ENCODE peak calls at places on chromosomes 1 and 21, in four cellular contexts. One of them, this sample, is unnamed.
A peak's percentile ranks its signal among the peaks of the same experiment; 100 is the strongest.

GRCh38 chr1:193479187-193479586 is 292.8 kb upstream of the B3GALT2 start:
- DNase-seq in GM12878: peak; percentile 81
- DNase-seq in K562: no peak
- DNase-seq in HepG2: no peak
- DNase-seq in this sample: no peak

GRCh38 chr1:209620484-209620879 is 31.7 kb downstream of the LAMB3 start:
- DNase-seq in GM12878: no peak
- DNase-seq in K562: no peak
- DNase-seq in HepG2: no peak
- DNase-seq in this sample: no peak

GRCh38 chr1:2629627-2630497 is 3.0 kb downstream of the MMEL1 start:
- DNase-seq in HepG2: no peak
- DNase-seq in K562: no peak
- DNase-seq in GM12878: no peak
- DNase-seq in this sample: no peak

GRCh38 chr1:230301322-230301721 is 124.8 kb downstream of the PGBD5 start:
- DNase-seq in HepG2: no peak
- DNase-seq in K562: no peak
- DNase-seq in GM12878: no peak
- DNase-seq in this sample: no peak

GRCh38 chr1:1120866-1121563 is 5.1 kb upstream of the C1orf159 start:
- DNase-seq in K562: no peak
- DNase-seq in GM12878: no peak
- DNase-seq in HepG2: no peak
- DNase-seq in this sample: no peak

GRCh38 chr1:80755944-80756343 is 1044.8 kb upstream of the ADGRL2 start:
- DNase-seq in GM12878: no peak
- DNase-seq in K562: no peak
- DNase-seq in HepG2: no peak
- DNase-seq in this sample: no peak

GRCh38 chr1:18440385-18441226 is 40.1 kb upstream of the KLHDC7A start:
- DNase-seq in K562: no peak
- DNase-seq in HepG2: no peak
- DNase-seq in GM12878: no peak
- DNase-seq in this sample: no peak

GRCh38 chr21:36818051-36818450 is 119.1 kb downstream of the SIM2 start:
- DNase-seq in GM12878: no peak
- DNase-seq in HepG2: no peak
- DNase-seq in K562: no peak
- DNase-seq in this sample: no peak

GRCh38 chr1:91559838-91560514 is 59.3 kb downstream of the CDC7 start:
- DNase-seq in K562: no peak
- DNase-seq in HepG2: no peak
- DNase-seq in GM12878: no peak
- DNase-seq in this sample: no peak

GRCh38 chr1:6634278-6635052 is 9.8 kb downstream of the THAP3 start:
- DNase-seq in HepG2: peak; percentile 40
- DNase-seq in K562: peak; percentile 56
- DNase-seq in GM12878: no peak
- DNase-seq in this sample: peak; percentile 54

GRCh38 chr1:153081736-153082135 is 10.3 kb upstream of the SPRR2B start:
- DNase-seq in GM12878: no peak
- DNase-seq in K562: no peak
- DNase-seq in HepG2: no peak
- DNase-seq in this sample: no peak

DNA sequence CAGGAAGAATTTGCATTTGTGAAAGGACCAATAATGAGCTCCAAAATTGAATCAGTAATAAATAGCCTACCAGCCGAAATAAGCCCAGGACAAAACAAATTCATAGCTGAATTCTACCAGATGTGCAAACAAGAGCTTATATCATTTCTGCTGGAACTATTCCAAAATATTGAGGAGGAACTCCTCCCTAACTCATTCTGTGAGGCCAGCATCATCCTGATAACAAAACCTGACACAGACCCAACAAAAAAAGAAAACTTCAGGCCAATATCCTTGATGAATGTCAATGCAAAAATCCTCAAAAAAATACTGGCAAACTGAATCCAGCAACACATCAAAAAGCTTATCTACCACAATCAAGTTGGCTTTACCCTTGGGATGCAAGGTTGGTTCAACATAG is 6.6 kb downstream of the SPRR2E start:
- DNase-seq in K562: no peak
- DNase-seq in HepG2: no peak
- DNase-seq in GM12878: no peak
- DNase-seq in this sample: no peak
- TF ChIP-seq TARDBP in K562: no peak
- TF ChIP-seq TARDBP in HepG2: no peak
- TF ChIP-seq TARDBP in GM12878: no peak
- TF ChIP-seq TARDBP in this sample: no peak

DNA sequence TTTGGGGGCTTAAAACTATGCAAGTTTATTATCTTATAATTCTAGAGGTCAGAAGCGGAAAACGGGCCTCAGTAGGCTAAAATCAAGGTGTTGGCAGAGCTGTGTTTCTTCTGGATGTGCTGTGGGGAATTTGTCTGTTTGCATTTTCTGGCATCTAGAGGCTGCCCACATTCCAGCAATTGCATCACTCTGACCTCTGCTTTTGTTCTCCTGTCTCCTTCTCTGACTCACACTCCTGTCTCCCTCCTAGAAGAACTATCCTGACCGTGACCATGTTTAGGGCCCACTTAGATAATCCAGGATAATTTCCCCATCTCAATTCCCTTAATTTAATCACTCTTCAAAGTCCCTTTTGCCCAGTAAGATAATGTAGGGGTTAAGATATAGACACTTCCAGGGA is 127.4 kb upstream of the DEPDC1 start:
- DNase-seq in HepG2: no peak
- DNase-seq in K562: no peak
- DNase-seq in GM12878: no peak
- DNase-seq in this sample: no peak
- TF ChIP-seq TARDBP in HepG2: no peak
- TF ChIP-seq TARDBP in K562: no peak
- TF ChIP-seq TARDBP in GM12878: no peak
- TF ChIP-seq TARDBP in this sample: no peak

GRCh38 chr1:35768350-35769187 is 1.2 kb downstream of the CLSPN start:
- DNase-seq in GM12878: no peak
- DNase-seq in K562: no peak
- DNase-seq in HepG2: no peak
- DNase-seq in this sample: no peak

GRCh38 chr1:35764283-35764682 is 5.5 kb downstream of the CLSPN start:
- DNase-seq in GM12878: no peak
- DNase-seq in HepG2: no peak
- DNase-seq in K562: no peak
- DNase-seq in this sample: no peak

GRCh38 chr1:35773711-35774110 is 3.9 kb upstream of the CLSPN start:
- DNase-seq in GM12878: no peak
- DNase-seq in HepG2: no peak
- DNase-seq in K562: no peak
- DNase-seq in this sample: no peak

GRCh38 chr1:35769759-35770446 is at the start of gene CLSPN:
- DNase-seq in HepG2: peak; percentile 94
- DNase-seq in GM12878: peak; percentile 86
- DNase-seq in K562: peak; percentile 99
- DNase-seq in this sample: peak; percentile 97

DNA sequence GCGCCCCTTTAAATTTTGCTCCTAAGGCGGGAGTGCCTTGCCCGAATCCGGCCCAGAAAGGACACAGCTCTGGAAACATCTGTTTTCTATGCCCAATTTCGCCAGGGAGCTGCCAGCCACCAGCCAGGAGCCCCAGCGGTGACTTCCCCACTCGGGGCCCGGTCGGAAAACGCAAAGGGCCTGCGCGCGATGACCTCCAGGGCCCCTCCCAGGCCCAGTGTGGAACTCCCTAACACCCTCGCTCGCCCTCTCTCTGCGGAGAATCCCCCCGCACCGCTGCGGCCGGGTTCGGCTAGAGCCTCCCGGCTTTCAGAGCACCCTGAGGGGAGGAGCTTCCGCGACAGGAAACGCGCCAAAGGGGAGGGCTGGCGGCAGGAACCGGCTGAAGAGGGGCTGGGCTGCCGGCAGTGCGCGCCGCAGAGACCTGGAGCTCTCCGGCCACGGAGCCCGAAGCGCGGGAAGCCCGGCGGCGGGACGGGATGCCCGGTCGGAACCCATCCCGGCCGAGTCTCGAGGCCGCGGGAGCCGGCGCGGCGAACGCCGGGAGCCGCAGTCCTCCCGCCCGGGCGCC is 505 bp downstream of the CLSPN start:
- DNase-seq in K562: peak; percentile 92
- DNase-seq in GM12878: peak; percentile 58
- DNase-seq in HepG2: peak; percentile 86
- DNase-seq in this sample: peak; percentile 87
- TF ChIP-seq TARDBP in K562: no peak
- TF ChIP-seq TARDBP in GM12878: peak; percentile 22
- TF ChIP-seq TARDBP in HepG2: no peak
- TF ChIP-seq TARDBP in this sample: no peak

GRCh38 chr1:53385276-53385932 is 57.5 kb upstream of the LRP8 start:
- DNase-seq in HepG2: no peak
- DNase-seq in GM12878: no peak
- DNase-seq in K562: no peak
- DNase-seq in this sample: no peak
- TF ChIP-seq TARDBP in HepG2: no peak
- TF ChIP-seq TARDBP in GM12878: no peak
- TF ChIP-seq TARDBP in K562: no peak
- TF ChIP-seq TARDBP in this sample: no peak

GRCh38 chr1:35577071-35577998 is 4.2 kb downstream of the TFAP2E start:
- DNase-seq in GM12878: peak; percentile 40
- DNase-seq in K562: no peak
- DNase-seq in HepG2: no peak
- DNase-seq in this sample: no peak

GRCh38 chr1:35575401-35575958 is 2.4 kb downstream of the TFAP2E start:
- DNase-seq in GM12878: no peak
- DNase-seq in HepG2: peak; percentile 85
- DNase-seq in K562: no peak
- DNase-seq in this sample: no peak

GRCh38 chr1:35585281-35585680 is 12.2 kb downstream of the TFAP2E start:
- DNase-seq in GM12878: no peak
- DNase-seq in K562: no peak
- DNase-seq in HepG2: no peak
- DNase-seq in this sample: no peak

GRCh38 chr1:35576061-35576765 is 3.1 kb downstream of the TFAP2E start:
- DNase-seq in K562: no peak
- DNase-seq in GM12878: no peak
- DNase-seq in HepG2: no peak
- DNase-seq in this sample: no peak

DNA sequence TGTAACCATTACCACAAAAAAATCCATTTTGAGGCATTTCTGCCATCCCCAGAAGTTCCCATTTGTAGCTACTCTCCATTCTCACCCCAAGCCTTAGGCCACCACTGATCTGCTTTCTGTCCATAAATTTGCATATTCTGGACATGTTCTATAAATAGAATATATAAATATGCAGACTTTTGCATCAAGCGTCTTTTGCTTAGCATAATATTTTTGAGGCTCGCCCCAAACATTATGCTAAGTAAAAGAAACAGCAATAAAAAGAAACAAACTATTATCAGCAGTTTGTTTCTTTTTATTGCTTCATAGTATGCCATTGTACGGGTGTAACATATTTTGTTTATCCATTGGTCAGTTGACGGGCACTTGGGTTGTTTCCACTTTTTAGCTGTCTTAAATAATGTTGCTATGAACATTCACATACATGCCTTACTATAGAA is 7.9 kb downstream of the TFAP2E start:
- DNase-seq in K562: no peak
- DNase-seq in HepG2: no peak
- DNase-seq in GM12878: no peak
- DNase-seq in this sample: no peak
- TF ChIP-seq TARDBP in K562: no peak
- TF ChIP-seq TARDBP in HepG2: no peak
- TF ChIP-seq TARDBP in GM12878: no peak
- TF ChIP-seq TARDBP in this sample: no peak

GRCh38 chr1:77592906-77593305 is 89.6 kb downstream of the ZZZ3 start:
- DNase-seq in K562: no peak
- DNase-seq in GM12878: no peak
- DNase-seq in HepG2: no peak
- DNase-seq in this sample: no peak

GRCh38 chr1:77589231-77589630 is 93.2 kb downstream of the ZZZ3 start:
- DNase-seq in HepG2: no peak
- DNase-seq in GM12878: no peak
- DNase-seq in K562: no peak
- DNase-seq in this sample: no peak

GRCh38 chr1:77590653-77591052 is 91.8 kb downstream of the ZZZ3 start:
- DNase-seq in GM12878: no peak
- DNase-seq in HepG2: no peak
- DNase-seq in K562: no peak
- DNase-seq in this sample: no peak

GRCh38 chr1:77594366-77595112 is 87.9 kb downstream of the ZZZ3 start:
- DNase-seq in GM12878: no peak
- DNase-seq in K562: no peak
- DNase-seq in HepG2: no peak
- DNase-seq in this sample: no peak
- TF ChIP-seq TARDBP in GM12878: no peak
- TF ChIP-seq TARDBP in K562: no peak
- TF ChIP-seq TARDBP in HepG2: no peak
- TF ChIP-seq TARDBP in this sample: no peak

GRCh38 chr1:224331824-224332223 is 1.9 kb upstream of the NVL start:
- DNase-seq in HepG2: no peak
- DNase-seq in GM12878: no peak
- DNase-seq in K562: no peak
- DNase-seq in this sample: no peak

GRCh38 chr1:224333309-224333926 is 3.4 kb upstream of the NVL start:
- DNase-seq in HepG2: peak; percentile 60
- DNase-seq in GM12878: peak; percentile 56
- DNase-seq in K562: peak; percentile 49
- DNase-seq in this sample: peak; percentile 57

GRCh38 chr1:224329842-224330753 is at the start of gene NVL:
- DNase-seq in K562: peak; percentile 92
- DNase-seq in GM12878: peak; percentile 48
- DNase-seq in HepG2: peak; percentile 82
- DNase-seq in this sample: peak; percentile 93

GRCh38 chr1:224331326-224331725 is 1.4 kb upstream of the NVL start:
- DNase-seq in K562: no peak
- DNase-seq in HepG2: no peak
- DNase-seq in GM12878: no peak
- DNase-seq in this sample: no peak

DNA sequence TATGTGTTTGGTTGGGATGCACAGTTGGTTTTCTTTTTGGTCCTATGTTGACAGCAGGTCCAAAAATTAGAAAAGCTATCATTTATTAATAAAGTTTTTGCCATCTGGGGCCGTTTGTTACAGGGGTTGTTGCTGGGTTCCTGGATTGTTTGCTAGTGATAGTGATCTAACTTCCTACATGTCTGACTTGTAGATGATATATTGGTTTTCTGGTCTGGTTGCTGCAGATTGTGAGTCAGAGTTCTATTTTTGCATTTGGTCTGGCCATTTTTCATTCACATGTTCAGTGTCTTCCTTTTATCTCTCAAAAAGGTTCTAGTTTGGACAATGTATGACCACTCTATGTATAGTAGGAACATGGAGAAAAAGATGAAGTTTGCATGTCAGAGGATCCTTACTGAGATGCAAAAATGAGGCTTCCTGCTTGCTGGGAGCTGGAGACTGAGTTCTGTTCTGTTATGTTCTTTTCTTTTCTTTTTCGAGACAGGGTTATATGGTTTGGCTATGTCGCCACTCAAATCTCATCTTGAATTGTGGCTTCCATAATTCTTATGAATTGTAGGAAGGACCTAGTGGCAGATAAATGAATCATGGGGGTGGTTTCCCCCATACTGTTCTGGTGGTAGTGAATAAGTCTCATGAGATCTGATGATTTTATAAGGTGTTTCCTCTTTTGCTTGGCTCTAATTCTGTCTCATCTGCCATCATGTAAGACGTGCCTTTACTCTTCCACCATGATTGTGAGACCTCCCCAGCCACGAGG is 4.1 kb upstream of the NVL start:
- DNase-seq in GM12878: peak; percentile 33
- DNase-seq in HepG2: no peak
- DNase-seq in K562: no peak
- DNase-seq in this sample: no peak
- TF ChIP-seq TARDBP in GM12878: no peak
- TF ChIP-seq TARDBP in HepG2: no peak
- TF ChIP-seq TARDBP in K562: no peak
- TF ChIP-seq TARDBP in this sample: no peak

This sample was measured in HEK293T.